ENCODE peak calls at places on chromosomes 13 and 19, in nine cellular contexts. One of them, this sample, is unnamed.
A peak's percentile ranks its signal among the peaks of the same experiment; 100 is the strongest.

GRCh38 chr19:6925801-6926751 is 38.7 kb downstream of the ADGRE1 start:
- DNase-seq in A549: peak; percentile 84
- DNase-seq in tibial nerve: no peak
- DNase-seq in suprapubic skin: no peak
- DNase-seq in ovary: no peak
- DNase-seq in transverse colon: no peak
- DNase-seq in stomach: no peak
- DNase-seq in sigmoid colon: no peak
- DNase-seq in K562: no peak
- DNase-seq in this sample: no peak

GRCh38 chr13:35744566-35745203 is 268.2 kb upstream of the MAB21L1 start:
- DNase-seq in A549: no peak
- DNase-seq in tibial nerve: no peak
- DNase-seq in suprapubic skin: no peak
- DNase-seq in ovary: no peak
- DNase-seq in transverse colon: no peak
- DNase-seq in stomach: no peak
- DNase-seq in sigmoid colon: no peak
- DNase-seq in K562: no peak
- DNase-seq in this sample: no peak

GRCh38 chr19:46607441-46607841 is 6.3 kb downstream of the CALM3 start:
- DNase-seq in A549: no peak
- DNase-seq in tibial nerve: peak; percentile 13
- DNase-seq in suprapubic skin: peak; percentile 67
- DNase-seq in ovary: no peak
- DNase-seq in transverse colon: peak; percentile 6
- DNase-seq in stomach: no peak
- DNase-seq in sigmoid colon: peak; percentile 62
- DNase-seq in K562: no peak
- DNase-seq in this sample: no peak

GRCh38 chr19:925912-926594 is at the start of gene ARID3A:
- DNase-seq in A549: no peak
- DNase-seq in tibial nerve: no peak
- DNase-seq in suprapubic skin: no peak
- DNase-seq in ovary: no peak
- DNase-seq in transverse colon: peak; percentile 71
- DNase-seq in stomach: peak; percentile 56
- DNase-seq in sigmoid colon: peak; percentile 84
- DNase-seq in K562: no peak
- DNase-seq in this sample: no peak

GRCh38 chr13:73177017-73177416 is 118.2 kb downstream of the KLF5 start:
- DNase-seq in A549: no peak
- DNase-seq in tibial nerve: no peak
- DNase-seq in suprapubic skin: no peak
- DNase-seq in ovary: no peak
- DNase-seq in transverse colon: no peak
- DNase-seq in stomach: no peak
- DNase-seq in sigmoid colon: no peak
- DNase-seq in K562: no peak
- DNase-seq in this sample: no peak

GRCh38 chr19:947707-948533 is 22.1 kb downstream of the ARID3A start:
- DNase-seq in A549: no peak
- DNase-seq in tibial nerve: peak; percentile 37
- DNase-seq in suprapubic skin: no peak
- DNase-seq in ovary: peak; percentile 22
- DNase-seq in transverse colon: peak; percentile 83
- DNase-seq in stomach: peak; percentile 59
- DNase-seq in sigmoid colon: peak; percentile 87
- DNase-seq in K562: no peak
- DNase-seq in this sample: no peak

GRCh38 chr13:42272776-42273175 is 824 bp downstream of the AKAP11 start:
- DNase-seq in A549: no peak
- DNase-seq in tibial nerve: no peak
- DNase-seq in suprapubic skin: no peak
- DNase-seq in ovary: no peak
- DNase-seq in transverse colon: no peak
- DNase-seq in stomach: no peak
- DNase-seq in sigmoid colon: no peak
- DNase-seq in K562: no peak
- DNase-seq in this sample: no peak

GRCh38 chr13:110442946-110443632 is 118.4 kb downstream of the RAB20 start:
- DNase-seq in A549: no peak
- DNase-seq in tibial nerve: no peak
- DNase-seq in suprapubic skin: no peak
- DNase-seq in ovary: no peak
- DNase-seq in transverse colon: no peak
- DNase-seq in stomach: no peak
- DNase-seq in sigmoid colon: no peak
- DNase-seq in K562: no peak
- DNase-seq in this sample: no peak

GRCh38 chr19:47479701-47480503 is 4.1 kb downstream of the KPTN start:
- DNase-seq in A549: no peak
- DNase-seq in tibial nerve: no peak
- DNase-seq in suprapubic skin: no peak
- DNase-seq in ovary: no peak
- DNase-seq in transverse colon: no peak
- DNase-seq in stomach: no peak
- DNase-seq in sigmoid colon: no peak
- DNase-seq in K562: peak; percentile 97
- DNase-seq in this sample: no peak

GRCh38 chr13:43663474-43664090 is 123.2 kb downstream of the ENOX1 start:
- DNase-seq in A549: no peak
- DNase-seq in tibial nerve: no peak
- DNase-seq in suprapubic skin: no peak
- DNase-seq in ovary: no peak
- DNase-seq in transverse colon: no peak
- DNase-seq in stomach: no peak
- DNase-seq in sigmoid colon: no peak
- DNase-seq in K562: no peak
- DNase-seq in this sample: no peak

GRCh38 chr13:106361621-106362020 is 173.8 kb downstream of the EFNB2 start:
- DNase-seq in A549: no peak
- DNase-seq in tibial nerve: no peak
- DNase-seq in suprapubic skin: no peak
- DNase-seq in ovary: no peak
- DNase-seq in transverse colon: no peak
- DNase-seq in stomach: no peak
- DNase-seq in sigmoid colon: no peak
- DNase-seq in K562: no peak
- DNase-seq in this sample: no peak

GRCh38 chr13:51311957-51312520 is 27.5 kb upstream of the SERPINE3 start:
- DNase-seq in A549: no peak
- DNase-seq in tibial nerve: no peak
- DNase-seq in suprapubic skin: no peak
- DNase-seq in ovary: no peak
- DNase-seq in transverse colon: no peak
- DNase-seq in stomach: no peak
- DNase-seq in sigmoid colon: no peak
- DNase-seq in K562: no peak
- DNase-seq in this sample: no peak

GRCh38 chr13:108070925-108071324 is 144.4 kb downstream of the LIG4 start:
- DNase-seq in A549: no peak
- DNase-seq in tibial nerve: no peak
- DNase-seq in suprapubic skin: no peak
- DNase-seq in ovary: no peak
- DNase-seq in transverse colon: no peak
- DNase-seq in stomach: no peak
- DNase-seq in sigmoid colon: no peak
- DNase-seq in K562: no peak
- DNase-seq in this sample: no peak

GRCh38 chr19:5343848-5344247 is 3.2 kb upstream of the PTPRS start:
- DNase-seq in A549: no peak
- DNase-seq in tibial nerve: no peak
- DNase-seq in suprapubic skin: no peak
- DNase-seq in ovary: no peak
- DNase-seq in transverse colon: no peak
- DNase-seq in stomach: no peak
- DNase-seq in sigmoid colon: no peak
- DNase-seq in K562: no peak
- DNase-seq in this sample: peak; percentile 85

GRCh38 chr19:46413262-46414031 is at the start of gene CCDC8:
- DNase-seq in A549: no peak
- DNase-seq in tibial nerve: peak; percentile 47
- DNase-seq in suprapubic skin: no peak
- DNase-seq in ovary: peak; percentile 97
- DNase-seq in transverse colon: peak; percentile 57
- DNase-seq in stomach: no peak
- DNase-seq in sigmoid colon: peak; percentile 95
- DNase-seq in K562: peak; percentile 94
- DNase-seq in this sample: no peak

GRCh38 chr19:29530549-29531457 is 5.0 kb downstream of the VSTM2B start:
- DNase-seq in A549: no peak
- DNase-seq in tibial nerve: no peak
- DNase-seq in suprapubic skin: no peak
- DNase-seq in ovary: no peak
- DNase-seq in transverse colon: no peak
- DNase-seq in stomach: no peak
- DNase-seq in sigmoid colon: peak; percentile 49
- DNase-seq in K562: no peak
- DNase-seq in this sample: no peak

GRCh38 chr19:29533578-29534544 is 8.1 kb downstream of the VSTM2B start:
- DNase-seq in A549: no peak
- DNase-seq in tibial nerve: no peak
- DNase-seq in suprapubic skin: peak; percentile 58
- DNase-seq in ovary: no peak
- DNase-seq in transverse colon: no peak
- DNase-seq in stomach: peak; percentile 8
- DNase-seq in sigmoid colon: peak; percentile 41
- DNase-seq in K562: no peak
- DNase-seq in this sample: no peak

GRCh38 chr19:29531458-29532025 is 5.7 kb downstream of the VSTM2B start:
- DNase-seq in A549: no peak
- DNase-seq in tibial nerve: no peak
- DNase-seq in suprapubic skin: no peak
- DNase-seq in ovary: no peak
- DNase-seq in transverse colon: no peak
- DNase-seq in stomach: no peak
- DNase-seq in sigmoid colon: peak; percentile 34
- DNase-seq in K562: no peak
- DNase-seq in this sample: no peak

GRCh38 chr19:29532097-29532496 is 6.3 kb downstream of the VSTM2B start:
- DNase-seq in A549: peak; percentile 31
- DNase-seq in tibial nerve: no peak
- DNase-seq in suprapubic skin: no peak
- DNase-seq in ovary: no peak
- DNase-seq in transverse colon: no peak
- DNase-seq in stomach: peak; percentile 0
- DNase-seq in sigmoid colon: no peak
- DNase-seq in K562: no peak
- DNase-seq in this sample: no peak

GRCh38 chr19:29532956-29533355 is 7.2 kb downstream of the VSTM2B start:
- DNase-seq in A549: no peak
- DNase-seq in tibial nerve: no peak
- DNase-seq in suprapubic skin: peak; percentile 76
- DNase-seq in ovary: no peak
- DNase-seq in transverse colon: no peak
- DNase-seq in stomach: peak; percentile 14
- DNase-seq in sigmoid colon: peak; percentile 47
- DNase-seq in K562: no peak
- DNase-seq in this sample: no peak
- TF ChIP-seq EP300 in A549: no peak
- TF ChIP-seq EP300 in tibial nerve: no peak
- TF ChIP-seq EP300 in suprapubic skin: no peak
- TF ChIP-seq EP300 in ovary: no peak
- TF ChIP-seq EP300 in transverse colon: no peak
- TF ChIP-seq EP300 in stomach: no peak
- TF ChIP-seq EP300 in sigmoid colon: no peak
- TF ChIP-seq EP300 in K562: no peak
- TF ChIP-seq EP300 in this sample: no peak

DNA sequence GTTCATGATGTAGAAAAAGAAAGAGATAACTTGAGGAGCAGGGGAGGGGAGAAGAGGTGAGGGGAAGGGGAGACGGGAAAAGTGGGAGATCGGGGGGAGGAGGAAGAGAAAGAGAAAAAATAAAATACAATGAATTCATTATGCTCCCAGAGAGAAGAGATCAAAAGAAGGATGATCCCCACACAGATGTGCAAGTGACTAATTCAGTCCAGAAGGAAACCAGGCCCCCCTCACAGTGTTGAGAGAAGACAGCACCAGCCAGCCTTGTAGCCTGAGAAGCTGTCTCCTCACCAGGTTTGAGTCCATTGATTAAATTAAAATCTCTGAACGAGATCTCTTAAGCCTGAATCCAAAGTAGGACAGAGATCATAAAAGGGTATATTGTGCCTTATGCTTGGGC is 333.7 kb upstream of the NBEA start:
- DNase-seq in A549: no peak
- DNase-seq in tibial nerve: no peak
- DNase-seq in suprapubic skin: no peak
- DNase-seq in ovary: no peak
- DNase-seq in transverse colon: no peak
- DNase-seq in stomach: no peak
- DNase-seq in sigmoid colon: no peak
- DNase-seq in K562: no peak
- DNase-seq in this sample: no peak
- TF ChIP-seq EP300 in A549: no peak
- TF ChIP-seq EP300 in tibial nerve: no peak
- TF ChIP-seq EP300 in suprapubic skin: no peak
- TF ChIP-seq EP300 in ovary: no peak
- TF ChIP-seq EP300 in transverse colon: no peak
- TF ChIP-seq EP300 in stomach: no peak
- TF ChIP-seq EP300 in sigmoid colon: no peak
- TF ChIP-seq EP300 in K562: no peak
- TF ChIP-seq EP300 in this sample: no peak

GRCh38 chr19:18021121-18021755 is 13.3 kb downstream of the ARRDC2 start:
- DNase-seq in A549: peak; percentile 65
- DNase-seq in tibial nerve: peak; percentile 76
- DNase-seq in suprapubic skin: peak; percentile 94
- DNase-seq in ovary: peak; percentile 62
- DNase-seq in transverse colon: peak; percentile 78
- DNase-seq in stomach: peak; percentile 88
- DNase-seq in sigmoid colon: peak; percentile 92
- DNase-seq in K562: peak; percentile 79
- DNase-seq in this sample: no peak

GRCh38 chr19:18027151-18027550 is 19.2 kb downstream of the ARRDC2 start:
- DNase-seq in A549: no peak
- DNase-seq in tibial nerve: no peak
- DNase-seq in suprapubic skin: no peak
- DNase-seq in ovary: no peak
- DNase-seq in transverse colon: no peak
- DNase-seq in stomach: no peak
- DNase-seq in sigmoid colon: no peak
- DNase-seq in K562: no peak
- DNase-seq in this sample: no peak

GRCh38 chr19:18020212-18021067 is 12.5 kb downstream of the ARRDC2 start:
- DNase-seq in A549: no peak
- DNase-seq in tibial nerve: peak; percentile 83
- DNase-seq in suprapubic skin: peak; percentile 95
- DNase-seq in ovary: peak; percentile 59
- DNase-seq in transverse colon: peak; percentile 75
- DNase-seq in stomach: peak; percentile 95
- DNase-seq in sigmoid colon: peak; percentile 95
- DNase-seq in K562: peak; percentile 18
- DNase-seq in this sample: peak; percentile 51

GRCh38 chr19:18023596-18024212 is 15.7 kb downstream of the ARRDC2 start:
- DNase-seq in A549: no peak
- DNase-seq in tibial nerve: peak; percentile 89
- DNase-seq in suprapubic skin: no peak
- DNase-seq in ovary: no peak
- DNase-seq in transverse colon: peak; percentile 78
- DNase-seq in stomach: peak; percentile 64
- DNase-seq in sigmoid colon: peak; percentile 93
- DNase-seq in K562: peak; percentile 51
- DNase-seq in this sample: no peak
- TF ChIP-seq EP300 in A549: no peak
- TF ChIP-seq EP300 in tibial nerve: peak; percentile 98
- TF ChIP-seq EP300 in suprapubic skin: no peak
- TF ChIP-seq EP300 in ovary: peak; percentile 56
- TF ChIP-seq EP300 in transverse colon: peak; percentile 83
- TF ChIP-seq EP300 in stomach: peak; percentile 62
- TF ChIP-seq EP300 in sigmoid colon: peak; percentile 70
- TF ChIP-seq EP300 in K562: no peak
- TF ChIP-seq EP300 in this sample: no peak

GRCh38 chr19:29576043-29576442 is 30.0 kb upstream of the POP4 start:
- DNase-seq in A549: no peak
- DNase-seq in tibial nerve: no peak
- DNase-seq in suprapubic skin: peak; percentile 24
- DNase-seq in ovary: no peak
- DNase-seq in transverse colon: no peak
- DNase-seq in stomach: no peak
- DNase-seq in sigmoid colon: no peak
- DNase-seq in K562: no peak
- DNase-seq in this sample: no peak
- TF ChIP-seq EP300 in A549: no peak
- TF ChIP-seq EP300 in tibial nerve: no peak
- TF ChIP-seq EP300 in suprapubic skin: no peak
- TF ChIP-seq EP300 in ovary: no peak
- TF ChIP-seq EP300 in transverse colon: no peak
- TF ChIP-seq EP300 in stomach: no peak
- TF ChIP-seq EP300 in sigmoid colon: no peak
- TF ChIP-seq EP300 in K562: no peak
- TF ChIP-seq EP300 in this sample: no peak